ENCODE peak calls at places on chromosomes 16 and 17, in four cellular contexts. O, J, U and S are unnamed samples.

GRCh38 chr16:87273471-87274030 is 43.6 kb downstream of the C16orf95 start:
- DNase-seq in U (no peak), O (no peak), J (no peak), S (no peak)

GRCh38 chr17:915416-916201 is 64.0 kb downstream of the NXN start:
- DNase-seq in J (no peak), U (peak), O (peak), S (no peak)

GRCh38 chr17:82245144-82246039 is 16.6 kb downstream of the SLC16A3 start:
- DNase-seq in J (no peak), U (no peak), O (no peak), S (no peak)

GRCh38 chr17:78267257-78268073 is 36.0 kb downstream of the TMEM235 start:
- DNase-seq in U (no peak), J (no peak), O (no peak), S (no peak)

GRCh38 chr16:19783847-19784736 is 66.0 kb downstream of the IQCK start:
- DNase-seq in U (peak), O (no peak), J (no peak), S (no peak)

GRCh38 chr17:5785343-5785742 is 201.0 kb upstream of the NLRP1 start:
- DNase-seq in J (peak), O (no peak), U (peak), S (peak)

GRCh38 chr17:82881900-82882714 is 42.3 kb upstream of the ZNF750 start:
- DNase-seq in J (no peak), U (peak), O (peak), S (no peak)

GRCh38 chr17:64278614-64279013 is 15.6 kb upstream of the TEX2 start:
- DNase-seq in U (peak), J (peak), O (no peak), S (peak)

GRCh38 chr16:12239953-12240485 is 263.5 kb downstream of the SNX29 start:
- DNase-seq in J (peak), U (peak), O (no peak), S (no peak)

GRCh38 chr17:31379796-31380195 is 11.7 kb upstream of the RAB11FIP4 start:
- DNase-seq in J (no peak), U (no peak), O (no peak), S (no peak)

GRCh38 chr17:31374503-31374902 is 17.0 kb upstream of the RAB11FIP4 start:
- DNase-seq in O (no peak), J (no peak), U (no peak), S (no peak)

GRCh38 chr17:31374083-31374447 is 17.4 kb upstream of the RAB11FIP4 start:
- DNase-seq in O (no peak), U (no peak), J (no peak), S (no peak)

GRCh38 chr17:31381165-31381668 is 10.3 kb upstream of the RAB11FIP4 start:
- DNase-seq in U (no peak), O (no peak), J (no peak), S (no peak)

DNA sequence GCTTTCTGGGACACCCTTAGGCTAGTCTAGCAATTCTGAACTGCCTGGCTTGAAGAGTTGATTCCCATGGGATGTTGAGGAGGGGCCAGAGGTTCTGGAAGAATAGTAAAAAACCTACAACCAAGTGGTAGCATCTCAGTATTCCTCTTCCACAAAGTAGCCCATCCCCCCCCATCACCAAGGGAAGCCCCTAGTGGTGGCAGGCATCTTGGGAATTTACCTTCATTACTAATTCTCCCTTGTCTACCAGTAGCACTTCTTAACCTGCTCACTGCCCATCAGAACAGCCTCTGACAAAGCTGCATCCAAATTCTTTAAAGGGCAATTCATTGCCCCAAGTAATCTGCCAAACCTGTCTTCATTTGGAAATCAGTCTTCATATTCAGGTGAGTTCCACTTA is 12.8 kb upstream of the RAB11FIP4 start:
- DNase-seq in J (no peak), O (no peak), U (no peak), S (no peak)
- TF ChIP-seq CTCF in J (no peak), O (no peak), U (peak), S (peak)

GRCh38 chr17:7437369-7437863 is 1.9 kb upstream of the FGF11 start:
- DNase-seq in U (no peak), J (no peak), O (no peak), S (no peak)
- TF ChIP-seq CTCF in U (no peak), J (no peak), O (no peak), S (no peak)

GRCh38 chr16:50261707-50262235 is 4.6 kb upstream of the ADCY7 start:
- DNase-seq in O (peak), U (no peak), J (no peak), S (no peak)
- TF ChIP-seq CTCF in O (no peak), U (no peak), J (no peak), S (no peak)

DNA sequence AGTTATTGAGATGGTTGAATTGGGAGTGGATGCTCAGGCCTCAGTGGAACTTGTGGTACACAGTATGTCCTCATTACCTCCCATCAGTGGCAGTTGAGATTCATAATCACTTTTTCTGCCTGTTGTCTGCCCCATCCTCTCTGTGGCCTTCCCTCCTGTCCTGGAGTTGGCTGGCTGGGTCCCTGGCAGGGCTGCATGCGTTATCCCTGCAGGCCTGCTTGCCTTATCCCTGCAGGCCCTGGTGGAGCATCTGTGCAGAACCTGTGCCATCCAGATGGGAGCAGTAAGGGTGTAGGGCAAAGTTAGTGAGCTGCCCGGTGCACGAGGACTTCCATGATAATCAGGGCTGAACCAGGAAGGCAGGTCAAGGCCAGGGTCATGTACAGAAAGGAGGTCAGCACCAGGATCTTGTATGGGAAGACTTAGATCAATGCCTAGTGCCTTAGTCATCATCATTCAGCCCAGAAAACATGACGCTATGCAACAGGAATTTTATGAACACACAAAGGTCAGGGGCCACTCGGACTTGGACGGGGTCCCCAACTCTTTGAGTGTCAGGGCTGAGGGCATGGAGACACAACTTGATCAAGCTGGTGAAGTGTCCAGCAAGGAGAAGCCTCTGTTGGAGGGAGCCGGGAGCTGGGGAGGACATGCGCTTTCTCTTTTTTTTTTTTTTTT is 47.2 kb downstream of the ABCC1 start:
- DNase-seq in J (peak), O (peak), U (peak), S (no peak)
- TF ChIP-seq CTCF in J (no peak), O (no peak), U (no peak), S (no peak)